ENCODE peak calls at places on chromosomes 2 and 18, in ten cellular contexts. B, U, O, D, R, G, S, C, Y and H are unnamed samples.
A peak's percentile ranks its signal among the peaks of the same experiment; 100 is the strongest.

GRCh38 chr2:120245520-120245835 is 7.2 kb upstream of the RALB start:
- DNase-seq in U (no peak), S (peak; percentile 90), G (no peak), O (no peak), R (no peak), C (no peak), B (peak; percentile 78), D (no peak), Y (peak; percentile 24), H (peak; percentile 84)

GRCh38 chr2:217261452-217261851 is 401.6 kb upstream of the TNP1 start:
- DNase-seq in C (no peak), B (no peak), R (no peak), D (no peak), U (no peak), S (no peak), O (no peak), G (no peak), Y (no peak), H (no peak)

GRCh38 chr18:52326001-52326400 is 14.0 kb upstream of the DCC start:
- DNase-seq in C (no peak), O (no peak), D (no peak), U (no peak), R (no peak), Y (no peak), S (no peak), G (no peak), B (no peak), H (no peak)

GRCh38 chr2:45134014-45134413 is 124.8 kb upstream of the SIX2 start:
- DNase-seq in Y (no peak), D (no peak), O (no peak), S (no peak), G (no peak), B (no peak), C (no peak), R (no peak), U (no peak), H (no peak)

GRCh38 chr18:66495844-66496243 is 108.0 kb downstream of the CDH19 start:
- DNase-seq in Y (peak; percentile 62), B (no peak), D (no peak), R (no peak), U (no peak), S (peak; percentile 30), G (no peak), C (peak; percentile 33), O (no peak), H (no peak)

GRCh38 chr2:150421252-150421651 is 66.2 kb downstream of the RND3 start:
- DNase-seq in G (no peak), S (no peak), Y (no peak), U (no peak), O (no peak), R (no peak), C (no peak), D (no peak), B (no peak), H (no peak)

GRCh38 chr2:160007111-160007510 is 55.3 kb downstream of the PLA2R1 start:
- DNase-seq in U (no peak), G (no peak), Y (no peak), S (no peak), C (no peak), B (no peak), D (no peak), O (no peak), R (no peak), H (no peak)

GRCh38 chr2:173715483-173715882 is 249.7 kb downstream of the SP3 start:
- DNase-seq in R (no peak), C (no peak), Y (no peak), O (no peak), U (no peak), S (no peak), D (no peak), G (no peak), B (no peak), H (no peak)

GRCh38 chr2:223993634-223994232 is 36.5 kb downstream of the MRPL44 start:
- DNase-seq in D (peak; percentile 48), C (peak; percentile 70), G (peak; percentile 73), U (no peak), B (no peak), Y (peak; percentile 77), R (peak; percentile 78), O (peak; percentile 33), S (peak; percentile 66), H (peak; percentile 74)

GRCh38 chr2:10239561-10239967 is 63.1 kb upstream of the HPCAL1 start:
- DNase-seq in U (peak; percentile 33), C (no peak), R (no peak), S (no peak), B (peak; percentile 58), D (peak; percentile 68), O (no peak), Y (no peak), G (no peak), H (peak; percentile 42)

GRCh38 chr2:71330585-71331330 is 824 bp upstream of the ZNF638 start:
- DNase-seq in Y (peak; percentile 24), R (no peak), G (no peak), S (no peak), O (no peak), U (no peak), D (no peak), B (no peak), C (no peak), H (no peak)

GRCh38 chr18:8264861-8265411 is 344.3 kb upstream of the RAB12 start:
- DNase-seq in R (no peak), G (no peak), Y (peak; percentile 17), O (no peak), S (no peak), B (no peak), C (no peak), D (no peak), U (no peak), H (no peak)

GRCh38 chr2:232592687-232593407 is 40.6 kb upstream of the EFHD1 start:
- DNase-seq in S (peak; percentile 68), C (no peak), O (no peak), B (no peak), D (no peak), G (peak; percentile 75), R (peak; percentile 77), Y (peak; percentile 29), U (no peak), H (no peak)

GRCh38 chr2:23280401-23280800 is 104.6 kb upstream of the KLHL29 start:
- DNase-seq in C (no peak), U (no peak), S (no peak), G (no peak), B (no peak), Y (no peak), D (no peak), R (no peak), O (no peak), H (no peak)

GRCh38 chr2:187079901-187080300 is 230.9 kb upstream of the ZSWIM2 start:
- DNase-seq in G (no peak), Y (no peak), O (no peak), C (no peak), R (no peak), D (no peak), B (no peak), U (no peak), S (no peak), H (no peak)

GRCh38 chr18:63297678-63298392 is 21.7 kb downstream of the BCL2 start:
- DNase-seq in R (no peak), O (peak; percentile 36), U (no peak), C (no peak), Y (no peak), S (no peak), B (no peak), D (no peak), G (no peak), H (no peak)

DNA sequence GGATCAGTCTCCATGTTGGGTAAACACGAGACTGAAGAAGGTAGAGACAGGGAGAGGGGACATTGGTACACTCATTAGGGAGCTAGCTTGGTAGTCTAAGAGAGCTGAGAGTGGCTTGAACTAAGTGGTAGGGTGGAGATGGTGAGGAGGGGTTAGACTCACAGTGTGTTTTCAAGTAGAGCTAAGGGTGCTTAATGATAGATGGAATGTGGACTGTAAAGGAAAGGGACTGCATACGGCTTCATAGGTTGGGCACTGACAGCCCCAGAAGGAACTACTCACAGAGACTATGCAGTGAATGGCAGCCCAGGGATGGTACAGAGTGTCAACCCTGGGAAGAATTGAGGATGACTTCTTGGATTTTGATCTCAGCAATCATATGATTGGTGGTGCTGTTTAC is 178.1 kb downstream of the CCDC85A start:
- DNase-seq in S (no peak), R (no peak), O (no peak), U (no peak), B (no peak), G (no peak), D (no peak), C (no peak), Y (no peak), H (no peak)
- TF ChIP-seq POLR2AphosphoS5 in S (no peak), R (no peak), O (no peak), U (no peak), B (no peak), G (no peak), D (no peak), C (no peak), Y (no peak), H (no peak)

DNA sequence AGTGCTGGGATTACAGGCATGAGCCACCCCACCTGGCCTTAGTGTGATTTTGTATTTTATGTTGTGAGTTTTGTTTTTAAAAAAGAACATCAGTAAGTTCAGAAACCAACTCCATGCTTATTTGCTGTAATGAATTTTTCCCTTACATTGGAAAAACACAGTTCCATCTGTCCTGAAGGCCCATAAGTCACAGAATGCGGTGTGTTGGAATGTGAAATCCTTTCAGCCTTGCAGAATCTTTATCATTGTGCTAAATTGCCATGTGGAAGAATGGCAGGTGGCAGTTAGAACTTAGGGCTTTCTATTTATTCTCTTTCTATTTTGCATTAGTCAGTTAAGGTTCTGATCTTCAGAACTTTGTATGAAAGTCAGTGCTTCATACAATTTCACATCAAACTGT is 52.6 kb downstream of the NEDD4L start:
- DNase-seq in D (no peak), S (no peak), U (no peak), Y (no peak), B (no peak), C (no peak), R (no peak), G (no peak), O (no peak), H (no peak)
- H3K9me3 ChIP-seq in D (no peaks in the 10 kb centered on the region), S (no peaks in the 10 kb centered on the region), U (no peaks in the 10 kb centered on the region), Y (no peaks in the 10 kb centered on the region), B (no peaks in the 10 kb centered on the region), C (no peaks in the 10 kb centered on the region), R (no peaks in the 10 kb centered on the region), G (no peaks in the 10 kb centered on the region), O (no peaks in the 10 kb centered on the region), H (no peaks in the 10 kb centered on the region)

GRCh38 chr2:200383380-200384110 is 77.1 kb downstream of the SPATS2L start:
- DNase-seq in B (no peak), R (no peak), D (no peak), O (no peak), S (no peak), U (no peak), G (no peak), C (no peak), Y (no peak), H (no peak)
- TF ChIP-seq POLR2AphosphoS5 in B (no peak), R (no peak), D (no peak), O (no peak), S (no peak), U (no peak), G (no peak), C (no peak), Y (no peak), H (no peak)

DNA sequence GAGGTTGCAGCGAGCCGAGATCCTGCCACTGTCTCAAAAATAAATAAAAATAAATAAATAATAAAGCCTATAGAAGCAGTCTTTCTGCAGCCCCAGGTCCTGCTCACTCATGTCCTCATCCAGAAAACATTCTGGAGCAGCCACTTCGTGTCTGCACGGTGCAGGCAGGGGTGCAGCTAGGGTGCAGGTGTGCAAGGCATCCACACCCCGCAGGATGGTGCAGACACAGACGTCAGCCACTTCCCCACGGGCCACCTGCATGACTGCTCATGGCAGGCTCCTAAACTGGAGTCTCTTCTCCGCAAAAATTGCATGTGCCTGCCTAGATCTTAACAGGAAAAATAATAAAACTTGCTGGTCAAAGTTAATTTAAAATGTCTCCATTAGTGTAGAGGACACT is 80.2 kb upstream of the SNTG2 start:
- DNase-seq in G (no peak), O (no peak), D (no peak), R (no peak), U (no peak), B (no peak), Y (no peak), S (no peak), C (peak; percentile 17), H (no peak)
- H3K9me3 ChIP-seq in G (no peaks in the 10 kb centered on the region), O (no peaks in the 10 kb centered on the region), D (no peaks in the 10 kb centered on the region), R (no peaks in the 10 kb centered on the region), U (no peaks in the 10 kb centered on the region), B (no peaks in the 10 kb centered on the region), Y (no peaks in the 10 kb centered on the region), S (no peaks in the 10 kb centered on the region), C (no peaks in the 10 kb centered on the region), H (no peaks in the 10 kb centered on the region)